ENCODE peak calls at places on chromosomes 13 and 19, in four cellular contexts. F is stomach, K is uterus, Q is K562. M is an unnamed sample. For H3K4me1, the result is how much of the 10 kb centered on the place peaks cover.

GRCh38 chr13:71079638-71080037 is 787.4 kb downstream of the DACH1 start:
- DNase-seq in K (no peak), Q (no peak), F (no peak), M (no peak)

GRCh38 chr19:54191671-54192453 is 754 bp downstream of the TSEN34 start:
- DNase-seq in Q (no peak), F (no peak), K (no peak), M (no peak)

GRCh38 chr19:6273701-6274601 is 5.8 kb downstream of the MLLT1 start:
- DNase-seq in F (peak), K (peak), Q (peak), M (peak)

GRCh38 chr19:50639121-50640112 is at the start of gene SYT3:
- DNase-seq in K (no peak), Q (peak), F (peak), M (no peak)

GRCh38 chr13:94121686-94122085 is 357.8 kb downstream of the DCT start:
- DNase-seq in K (no peak), F (no peak), Q (no peak), M (no peak)

GRCh38 chr13:73201601-73202000 is 142.8 kb downstream of the KLF5 start:
- DNase-seq in F (no peak), K (no peak), Q (no peak), M (no peak)

GRCh38 chr13:77196052-77196618 is 130.8 kb downstream of the MYCBP2 start:
- DNase-seq in F (no peak), K (no peak), Q (no peak), M (no peak)

GRCh38 chr19:41919948-41920712 is 8.1 kb downstream of the ERFL start:
- DNase-seq in K (no peak), F (no peak), Q (no peak), M (no peak)

GRCh38 chr13:69579351-69579750 is 528.3 kb upstream of the ATXN8OS start:
- DNase-seq in K (no peak), Q (no peak), F (no peak), M (no peak)

GRCh38 chr13:65913173-65913572 is 1317.0 kb downstream of the PCDH9 start:
- DNase-seq in Q (no peak), K (no peak), F (no peak), M (no peak)

GRCh38 chr19:355134-355533 is 10.5 kb upstream of the MIER2 start:
- DNase-seq in F (no peak), K (no peak), Q (no peak), M (no peak)

GRCh38 chr13:50401721-50402510 is 386.7 kb downstream of the KCNRG start:
- DNase-seq in Q (no peak), F (no peak), K (no peak), M (no peak)

GRCh38 chr13:64591981-64592380 is 2638.2 kb downstream of the PCDH9 start:
- DNase-seq in F (no peak), K (no peak), Q (no peak), M (no peak)

GRCh38 chr13:39641645-39642044 is 13.8 kb upstream of the COG6 start:
- DNase-seq in Q (no peak), K (no peak), F (no peak), M (no peak)

GRCh38 chr13:101453784-101454201 is 1.3 kb downstream of the ITGBL1 start:
- DNase-seq in Q (no peak), K (no peak), F (peak), M (no peak)

GRCh38 chr19:467554-467953 is 6.7 kb upstream of the SHC2 start:
- DNase-seq in K (no peak), F (no peak), Q (no peak), M (no peak)

GRCh38 chr13:22232186-22232585 is 561.3 kb downstream of the FGF9 start:
- DNase-seq in Q (no peak), K (no peak), F (no peak), M (no peak)

GRCh38 chr13:51542358-51542972 is 41.8 kb upstream of the WDFY2 start:
- DNase-seq in Q (peak), F (peak), K (no peak), M (no peak)

GRCh38 chr19:55088021-55088451 is 12.4 kb downstream of the EPS8L1 start:
- DNase-seq in K (no peak), Q (no peak), F (no peak), M (no peak)

GRCh38 chr19:31274266-31274963 is 74.8 kb downstream of the TSHZ3 start:
- DNase-seq in F (no peak), Q (no peak), K (peak), M (peak)

GRCh38 chr19:35206379-35206778 is 22.2 kb downstream of the FAM187B start:
- DNase-seq in F (no peak), Q (no peak), K (no peak), M (no peak)

GRCh38 chr19:40802300-40803169 is 3.5 kb downstream of the EGLN2 start:
- DNase-seq in Q (peak), F (peak), K (peak), M (peak)

GRCh38 chr19:40803857-40804782 is 5.1 kb downstream of the EGLN2 start:
- DNase-seq in Q (peak), F (peak), K (no peak), M (no peak)

GRCh38 chr19:40801449-40802299 is 2.7 kb downstream of the EGLN2 start:
- DNase-seq in F (no peak), K (no peak), Q (no peak), M (no peak)

GRCh38 chr19:40804783-40805242 is 5.8 kb downstream of the EGLN2 start:
- DNase-seq in K (no peak), F (peak), Q (no peak), M (peak)

GRCh38 chr19:40803170-40803856 is 4.3 kb downstream of the EGLN2 start:
- DNase-seq in K (no peak), F (no peak), Q (no peak), M (no peak)
- H3K4me1 ChIP-seq in K (under half), F (half or more), Q (under half), M (half or more)

DNA sequence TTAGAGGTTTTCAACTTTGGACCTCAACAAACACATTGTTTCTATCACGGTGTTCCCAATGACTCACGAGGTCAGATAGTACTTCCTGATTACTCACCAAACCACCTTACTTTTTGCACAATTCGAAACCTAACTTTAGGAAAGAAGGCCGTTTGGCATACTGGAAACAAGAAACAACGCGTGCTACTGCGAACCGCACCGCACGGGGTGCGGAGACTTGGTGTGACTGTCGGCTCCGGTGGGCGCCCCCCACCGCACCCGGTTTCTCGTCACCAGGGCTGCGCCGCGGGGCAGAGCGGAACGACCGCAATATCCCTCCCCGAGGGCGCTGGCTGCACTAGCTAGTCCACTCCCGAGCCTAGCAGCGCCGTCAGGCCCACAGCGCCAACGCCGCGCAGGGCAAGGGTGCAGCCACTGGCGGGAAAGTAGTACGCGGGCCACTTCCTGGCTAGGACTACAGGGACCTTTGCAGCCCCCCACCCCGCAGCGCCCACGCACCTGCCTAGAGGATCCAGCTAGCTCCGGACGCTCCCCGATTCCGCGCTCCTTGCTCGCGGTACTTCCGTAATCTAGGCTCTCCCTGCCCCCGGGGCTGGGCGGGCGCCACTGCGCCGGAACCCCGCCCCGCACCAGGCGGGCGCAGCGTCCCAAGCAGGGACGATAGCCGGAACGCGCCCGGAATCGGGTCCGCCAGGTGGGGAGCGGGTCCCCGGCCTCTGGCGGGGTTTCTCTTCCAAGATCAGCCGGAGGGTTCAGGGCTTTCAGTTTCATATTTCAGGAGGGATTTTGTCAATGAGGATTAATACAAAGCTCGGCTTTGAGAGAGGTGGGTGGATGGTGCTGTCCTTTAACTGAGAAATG is at the start of gene PARP4:
- DNase-seq in Q (peak), F (peak), K (peak), M (peak)
- TF ChIP-seq POLR2A in Q (peak), F (no peak), K (peak), M (peak)

DNA sequence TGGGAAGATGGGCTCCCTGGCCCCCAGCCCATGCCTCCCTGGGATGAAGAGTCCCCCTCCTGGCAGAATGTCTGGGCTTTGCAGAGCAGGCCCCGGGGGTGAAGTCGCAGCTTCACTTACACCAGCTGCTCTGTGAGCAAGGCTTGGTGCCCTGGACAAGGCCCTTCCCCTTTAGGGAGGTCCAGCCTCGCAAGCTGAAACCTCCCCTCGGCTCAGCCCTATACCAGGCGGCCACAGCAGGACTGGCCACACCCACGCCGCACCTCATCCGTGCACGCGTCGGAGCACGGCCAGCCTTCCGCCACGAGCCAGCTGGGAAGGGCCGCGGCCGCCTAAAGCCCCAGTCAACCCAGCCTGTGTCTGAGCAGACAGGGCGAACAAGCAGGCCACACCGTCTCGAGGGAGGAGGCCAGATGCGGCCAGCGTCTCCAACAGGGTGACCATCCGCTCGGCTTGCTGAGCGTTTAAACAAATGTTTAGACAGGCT is 83.2 kb upstream of the MCF2L start:
- DNase-seq in Q (peak), K (peak), F (peak), M (peak)
- TF ChIP-seq CTCF in Q (no peak), K (no peak), F (no peak), M (no peak)

GRCh38 chr19:17937371-17937900 is 4.6 kb downstream of the CCDC124 start:
- DNase-seq in F (no peak), K (no peak), Q (no peak), M (no peak)

GRCh38 chr19:17936379-17936778 is 3.6 kb downstream of the CCDC124 start:
- DNase-seq in Q (no peak), F (no peak), K (no peak), M (no peak)

GRCh38 chr19:17942181-17942580 is 9.4 kb downstream of the CCDC124 start:
- DNase-seq in K (no peak), Q (no peak), F (no peak), M (no peak)

GRCh38 chr19:17942582-17943283 is 9.9 kb downstream of the CCDC124 start:
- DNase-seq in F (no peak), Q (peak), K (no peak), M (no peak)

DNA sequence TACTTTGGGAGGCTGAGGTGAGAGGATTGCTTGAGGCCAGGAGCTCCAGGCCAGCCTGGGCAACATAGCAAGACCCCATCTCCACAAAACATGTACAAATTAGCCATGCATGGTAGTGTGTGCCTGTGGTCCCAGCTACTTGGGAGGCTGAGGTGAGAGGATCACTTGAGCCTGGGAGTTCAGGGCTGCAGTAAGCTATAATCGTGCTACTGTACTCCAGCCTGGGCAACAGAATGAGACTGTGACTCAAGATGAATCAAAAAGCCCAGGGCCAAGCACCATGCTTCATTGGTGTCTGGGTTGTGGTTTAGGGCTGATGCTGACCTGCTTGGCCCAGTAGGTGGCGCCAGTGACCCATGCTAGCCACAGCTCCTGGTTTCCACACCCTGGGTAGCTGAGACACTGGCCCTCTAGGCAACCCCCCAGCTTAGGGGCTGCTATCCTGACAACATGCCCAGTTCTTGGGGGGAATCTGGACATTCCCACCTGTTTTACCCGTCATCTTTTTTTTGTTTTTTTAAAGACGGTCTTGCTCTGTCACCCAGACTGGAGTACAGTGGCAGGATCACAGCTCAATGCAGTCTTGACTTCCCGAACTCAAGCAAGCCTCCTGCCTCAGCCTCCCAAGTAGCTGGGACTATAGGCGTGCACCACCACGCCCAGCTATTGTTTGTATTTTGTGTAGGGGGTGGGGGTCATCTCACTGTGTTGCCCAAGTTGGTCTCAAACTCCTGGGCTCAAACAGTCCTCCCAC is 5.5 kb downstream of the CCDC124 start:
- DNase-seq in F (peak), Q (peak), K (peak), M (peak)
- H3K4me1 ChIP-seq in F (under half), Q (under half), K (under half), M (under half)

M was measured in right lobe of liver.